ENCODE peak calls at places on chromosomes 11 and 22, in five cellular contexts. Q is GM12878, I is WTC11, W is SK-N-SH, P is K562. A is an unnamed sample.

GRCh38 chr11:117384045-117384444 is 56.4 kb downstream of the CEP164 start:
- DNase-seq in Q (no peak), P (no peak), W (no peak), I (no peak), A (peak; percentile 31)

GRCh38 chr11:11584446-11584810 is 37.4 kb downstream of the GALNT18 start:
- DNase-seq in Q (no peak), I (no peak), W (no peak), P (no peak), A (peak; percentile 80)

GRCh38 chr11:133383689-133384088 is 148.6 kb downstream of the OPCML start:
- DNase-seq in W (no peak), Q (no peak), I (no peak), P (no peak), A (no peak)

GRCh38 chr11:10898763-10899541 is 41.1 kb upstream of the ZBED5 start:
- DNase-seq in I (no peak), Q (no peak), P (peak; percentile 46), W (no peak), A (no peak)

GRCh38 chr11:121539000-121539399 is 86.2 kb upstream of the SORL1-AS1 start:
- DNase-seq in P (no peak), Q (peak; percentile 69), I (no peak), W (no peak), A (no peak)

GRCh38 chr22:25742918-25743708 is 1.1 kb downstream of the MYO18B start:
- DNase-seq in W (no peak), P (no peak), I (no peak), Q (no peak), A (no peak)

GRCh38 chr11:44564653-44565007 is 833 bp upstream of the CD82 start:
- DNase-seq in P (no peak), W (no peak), I (no peak), Q (no peak), A (peak; percentile 35)

GRCh38 chr11:19342036-19342435 is 101.3 kb upstream of the E2F8 start:
- DNase-seq in P (no peak), Q (no peak), W (no peak), I (no peak), A (no peak)

GRCh38 chr22:45993143-45993692 is 16.3 kb upstream of the WNT7B start:
- DNase-seq in Q (no peak), I (no peak), P (no peak), W (no peak), A (no peak)

GRCh38 chr22:50739894-50740293 is 1.9 kb downstream of the ACR start:
- DNase-seq in P (no peak), Q (no peak), W (no peak), I (no peak), A (no peak)

GRCh38 chr11:130858215-130858614 is 58.1 kb downstream of the SNX19 start:
- DNase-seq in I (no peak), Q (no peak), P (peak; percentile 77), W (peak; percentile 23), A (peak; percentile 24)

GRCh38 chr11:92298238-92298565 is 73.6 kb downstream of the FAT3 start:
- DNase-seq in I (no peak), W (no peak), P (no peak), Q (no peak), A (no peak)

GRCh38 chr11:66639066-66639813 is 737 bp downstream of the RBM4 start:
- DNase-seq in W (no peak), P (no peak), I (no peak), Q (no peak), A (peak; percentile 31)

GRCh38 chr11:11215944-11216343 is 137.1 kb downstream of the CSNK2A3 start:
- DNase-seq in P (no peak), W (no peak), Q (no peak), I (no peak), A (no peak)

GRCh38 chr11:33350287-33350686 is 93.1 kb downstream of the HIPK3 start:
- DNase-seq in P (no peak), Q (no peak), I (no peak), W (no peak), A (no peak)

GRCh38 chr11:19281041-19281440 is 40.3 kb upstream of the E2F8 start:
- DNase-seq in Q (peak; percentile 23), P (no peak), I (no peak), W (peak; percentile 47), A (no peak)

GRCh38 chr22:44862981-44863860 is 110.8 kb downstream of the ARHGAP8 start:
- DNase-seq in Q (no peak), P (peak; percentile 59), W (no peak), I (peak; percentile 32), A (no peak)

GRCh38 chr11:116901211-116901610 is 63.8 kb upstream of the APOA1 start:
- DNase-seq in Q (no peak), P (no peak), I (no peak), W (no peak), A (no peak)

GRCh38 chr11:57802411-57802810 is 40.8 kb downstream of the CTNND1 start:
- DNase-seq in Q (no peak), P (no peak), W (no peak), I (no peak), A (no peak)

GRCh38 chr11:10329356-10329755 is 24.5 kb downstream of the ADM start:
- DNase-seq in P (no peak), I (no peak), Q (no peak), W (no peak), A (no peak)

GRCh38 chr11:17531818-17532131 is 12.4 kb downstream of the USH1C start:
- DNase-seq in I (no peak), P (no peak), Q (no peak), W (no peak), A (no peak)

GRCh38 chr22:19115628-19116027 is 6.6 kb downstream of the DGCR2 start:
- DNase-seq in Q (no peak), P (no peak), I (no peak), W (no peak), A (no peak)

GRCh38 chr22:34669001-34669400 is 397.0 kb upstream of the ISX start:
- DNase-seq in W (no peak), P (no peak), I (no peak), Q (no peak), A (no peak)

GRCh38 chr11:8281266-8281665 is 17.6 kb upstream of the LMO1 start:
- DNase-seq in P (no peak), I (no peak), Q (no peak), W (no peak), A (no peak)

GRCh38 chr11:73308963-73309960 is 1.2 kb downstream of the ARHGEF17 start:
- DNase-seq in P (peak; percentile 47), I (peak; percentile 89), Q (no peak), W (no peak), A (peak; percentile 84)

GRCh38 chr11:57566035-57566504 is 1.4 kb downstream of the UBE2L6 start:
- DNase-seq in Q (peak; percentile 68), W (no peak), P (no peak), I (no peak), A (no peak)

GRCh38 chr11:27688076-27688475 is 12.2 kb downstream of the BDNF start:
- DNase-seq in I (peak; percentile 77), W (no peak), P (no peak), Q (no peak), A (no peak)

DNA sequence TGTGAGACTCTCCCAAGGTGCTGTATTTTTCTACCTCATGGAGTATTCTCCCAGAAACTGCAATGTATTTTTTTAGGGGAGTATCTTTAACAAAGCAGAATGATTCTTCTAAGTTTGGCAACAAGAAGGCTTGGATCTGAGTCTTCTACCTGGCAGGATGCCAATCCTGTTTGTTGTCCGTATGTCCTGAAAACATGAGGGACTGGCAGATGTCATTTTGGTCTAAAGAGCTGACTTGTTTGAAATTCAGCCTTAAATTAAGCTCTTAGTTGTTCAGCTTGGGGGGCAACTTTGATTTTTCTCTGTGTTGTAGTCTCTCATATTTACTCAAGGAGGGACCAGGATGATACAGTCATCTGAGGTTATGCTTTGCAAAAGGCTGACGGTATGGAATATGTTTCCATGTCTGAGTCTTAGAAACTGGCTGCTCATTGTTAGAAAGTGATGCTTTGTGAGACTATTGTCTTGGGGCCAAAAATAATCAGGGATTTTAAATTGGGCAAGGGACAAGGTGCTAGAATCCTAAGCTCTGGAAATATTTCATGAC is 9.3 kb downstream of the MRPL16 start:
- DNase-seq in W (no peak), Q (no peak), P (no peak), I (no peak), A (no peak)
- TF ChIP-seq MAX in W (no peak), Q (no peak), P (no peak), I (no peak), A (no peak)

GRCh38 chr11:70014291-70014690 is 63.8 kb upstream of the ANO1 start:
- DNase-seq in I (no peak), P (no peak), W (no peak), Q (no peak), A (no peak)
- TF ChIP-seq MAX in I (no peak), P (no peak), W (no peak), Q (no peak), A (no peak)

GRCh38 chr22:39255449-39256185 is 10.8 kb upstream of the PDGFB start:
- DNase-seq in P (no peak), Q (no peak), I (no peak), W (no peak), A (no peak)

GRCh38 chr22:39254122-39254521 is 9.3 kb upstream of the PDGFB start:
- DNase-seq in W (peak; percentile 73), I (no peak), P (no peak), Q (no peak), A (no peak)

GRCh38 chr22:39253427-39254070 is 8.8 kb upstream of the PDGFB start:
- DNase-seq in Q (no peak), I (no peak), P (peak; percentile 64), W (no peak), A (peak; percentile 81)

GRCh38 chr22:39256186-39256552 is 11.4 kb upstream of the PDGFB start:
- DNase-seq in I (no peak), Q (no peak), P (no peak), W (no peak), A (no peak)

DNA sequence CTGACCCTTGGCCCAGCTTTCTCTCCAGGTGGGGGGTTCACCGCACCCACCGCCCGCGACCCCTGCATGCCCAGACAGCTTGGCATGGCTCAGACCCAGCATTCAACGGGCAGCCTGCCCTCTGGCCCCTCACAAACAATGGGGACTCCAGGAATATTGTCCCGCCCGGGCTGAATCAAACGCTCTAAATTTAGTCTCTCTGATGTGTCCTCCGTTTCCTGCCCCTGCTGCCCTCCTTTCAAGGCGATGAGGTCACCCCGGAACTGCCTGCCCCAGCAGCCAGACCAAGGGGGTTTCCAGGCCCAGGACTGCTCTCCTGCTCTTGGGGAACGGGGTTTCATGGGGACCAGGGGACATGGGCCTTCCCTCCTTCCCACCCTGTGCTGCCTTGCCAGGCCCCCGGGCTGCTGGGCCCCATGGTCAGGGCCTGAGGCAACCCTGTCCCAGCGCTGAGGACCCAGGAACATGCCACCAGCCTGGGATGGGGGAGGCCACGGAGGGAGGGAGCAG is 10.1 kb upstream of the PDGFB start:
- DNase-seq in W (no peak), I (no peak), P (no peak), Q (peak; percentile 41), A (no peak)
- TF ChIP-seq MAX in W (no peak), I (no peak), P (no peak), Q (no peak), A (no peak)

GRCh38 chr11:47331454-47332302 is 20.8 kb downstream of the MYBPC3 start:
- DNase-seq in I (no peak), Q (no peak), P (no peak), W (peak; percentile 27), A (no peak)

GRCh38 chr11:47332303-47332711 is 20.2 kb downstream of the MYBPC3 start:
- DNase-seq in Q (no peak), I (no peak), P (no peak), W (peak; percentile 27), A (no peak)

GRCh38 chr11:47333526-47333845 is 19.0 kb downstream of the MYBPC3 start:
- DNase-seq in I (no peak), Q (no peak), W (peak; percentile 34), P (no peak), A (no peak)

GRCh38 chr11:47333886-47334443 is 18.5 kb downstream of the MYBPC3 start:
- DNase-seq in Q (no peak), W (no peak), P (no peak), I (no peak), A (no peak)

GRCh38 chr11:47332791-47333525 is 19.5 kb downstream of the MYBPC3 start:
- DNase-seq in W (peak; percentile 40), P (no peak), Q (no peak), I (no peak), A (no peak)
- TF ChIP-seq MAX in W (no peak), P (no peak), Q (no peak), I (no peak), A (no peak)